ENCODE peak calls at places on chromosome 5, in four cellular contexts. One of them, this sample, is unnamed.
A peak's percentile ranks its signal among the peaks of the same experiment; 100 is the strongest.

GRCh38 chr5:16577677-16578076 is 39.1 kb downstream of the RETREG1 start:
- DNase-seq in uterus: no peak
- DNase-seq in heart left ventricle: no peak
- DNase-seq in adrenal gland: no peak
- DNase-seq in this sample: no peak

GRCh38 chr5:15844253-15844652 is 335.3 kb downstream of the MARCHF11 start:
- DNase-seq in adrenal gland: no peak
- DNase-seq in uterus: no peak
- DNase-seq in heart left ventricle: no peak
- DNase-seq in this sample: no peak

GRCh38 chr5:153896701-153897100 is 142.0 kb downstream of the FAM114A2 start:
- DNase-seq in heart left ventricle: no peak
- DNase-seq in adrenal gland: peak; percentile 21
- DNase-seq in uterus: no peak
- DNase-seq in this sample: no peak

GRCh38 chr5:145715412-145715811 is 119.7 kb downstream of the PRELID2 start:
- DNase-seq in heart left ventricle: no peak
- DNase-seq in uterus: no peak
- DNase-seq in adrenal gland: no peak
- DNase-seq in this sample: no peak

GRCh38 chr5:168093200-168093930 is 198.1 kb upstream of the WWC1 start:
- DNase-seq in adrenal gland: no peak
- DNase-seq in heart left ventricle: no peak
- DNase-seq in uterus: no peak
- DNase-seq in this sample: no peak

GRCh38 chr5:110757118-110757729 is 18.4 kb downstream of the SLC25A46 start:
- DNase-seq in heart left ventricle: no peak
- DNase-seq in uterus: no peak
- DNase-seq in adrenal gland: no peak
- DNase-seq in this sample: peak; percentile 4

GRCh38 chr5:73596705-73597328 is 29.2 kb upstream of the ARHGEF28 start:
- DNase-seq in uterus: no peak
- DNase-seq in heart left ventricle: no peak
- DNase-seq in adrenal gland: no peak
- DNase-seq in this sample: peak; percentile 35

GRCh38 chr5:94288937-94289336 is 329.5 kb downstream of the KIAA0825 start:
- DNase-seq in uterus: no peak
- DNase-seq in heart left ventricle: no peak
- DNase-seq in adrenal gland: no peak
- DNase-seq in this sample: no peak

GRCh38 chr5:125412051-125412560 is 665.7 kb upstream of the ZNF608 start:
- DNase-seq in heart left ventricle: no peak
- DNase-seq in uterus: no peak
- DNase-seq in adrenal gland: peak; percentile 14
- DNase-seq in this sample: no peak

GRCh38 chr5:72693001-72693442 is 123.4 kb upstream of the TNPO1 start:
- DNase-seq in adrenal gland: no peak
- DNase-seq in uterus: peak; percentile 49
- DNase-seq in heart left ventricle: no peak
- DNase-seq in this sample: no peak

GRCh38 chr5:172453206-172453985 is 929 bp downstream of the SH3PXD2B start:
- DNase-seq in heart left ventricle: no peak
- DNase-seq in uterus: peak; percentile 75
- DNase-seq in adrenal gland: peak; percentile 66
- DNase-seq in this sample: peak; percentile 55
- TF ChIP-seq CTCF in heart left ventricle: peak; percentile 18
- TF ChIP-seq CTCF in uterus: peak; percentile 28
- TF ChIP-seq CTCF in adrenal gland: peak; percentile 62
- TF ChIP-seq CTCF in this sample: peak; percentile 26

GRCh38 chr5:36724429-36725332 is 118.3 kb downstream of the SLC1A3 start:
- DNase-seq in adrenal gland: peak; percentile 49
- DNase-seq in heart left ventricle: peak; percentile 47
- DNase-seq in uterus: no peak
- DNase-seq in this sample: peak; percentile 20

GRCh38 chr5:36726317-36726716 is 119.9 kb downstream of the SLC1A3 start:
- DNase-seq in uterus: no peak
- DNase-seq in heart left ventricle: no peak
- DNase-seq in adrenal gland: no peak
- DNase-seq in this sample: no peak

GRCh38 chr5:36721664-36722063 is 115.3 kb downstream of the SLC1A3 start:
- DNase-seq in heart left ventricle: no peak
- DNase-seq in uterus: no peak
- DNase-seq in adrenal gland: no peak
- DNase-seq in this sample: no peak

GRCh38 chr5:36722913-36723312 is 116.5 kb downstream of the SLC1A3 start:
- DNase-seq in uterus: no peak
- DNase-seq in heart left ventricle: no peak
- DNase-seq in adrenal gland: no peak
- DNase-seq in this sample: no peak

GRCh38 chr5:36723921-36724320 is 117.5 kb downstream of the SLC1A3 start:
- DNase-seq in heart left ventricle: no peak
- DNase-seq in adrenal gland: no peak
- DNase-seq in uterus: no peak
- DNase-seq in this sample: no peak
- TF ChIP-seq POLR2A in heart left ventricle: no peak
- TF ChIP-seq POLR2A in adrenal gland: no peak
- TF ChIP-seq POLR2A in uterus: no peak
- TF ChIP-seq POLR2A in this sample: no peak

GRCh38 chr5:129904102-129904666 is at the start of gene CHSY3:
- DNase-seq in heart left ventricle: peak; percentile 83
- DNase-seq in uterus: peak; percentile 69
- DNase-seq in adrenal gland: peak; percentile 78
- DNase-seq in this sample: peak; percentile 86
- TF ChIP-seq CTCF in heart left ventricle: no peak
- TF ChIP-seq CTCF in uterus: no peak
- TF ChIP-seq CTCF in adrenal gland: no peak
- TF ChIP-seq CTCF in this sample: no peak

DNA sequence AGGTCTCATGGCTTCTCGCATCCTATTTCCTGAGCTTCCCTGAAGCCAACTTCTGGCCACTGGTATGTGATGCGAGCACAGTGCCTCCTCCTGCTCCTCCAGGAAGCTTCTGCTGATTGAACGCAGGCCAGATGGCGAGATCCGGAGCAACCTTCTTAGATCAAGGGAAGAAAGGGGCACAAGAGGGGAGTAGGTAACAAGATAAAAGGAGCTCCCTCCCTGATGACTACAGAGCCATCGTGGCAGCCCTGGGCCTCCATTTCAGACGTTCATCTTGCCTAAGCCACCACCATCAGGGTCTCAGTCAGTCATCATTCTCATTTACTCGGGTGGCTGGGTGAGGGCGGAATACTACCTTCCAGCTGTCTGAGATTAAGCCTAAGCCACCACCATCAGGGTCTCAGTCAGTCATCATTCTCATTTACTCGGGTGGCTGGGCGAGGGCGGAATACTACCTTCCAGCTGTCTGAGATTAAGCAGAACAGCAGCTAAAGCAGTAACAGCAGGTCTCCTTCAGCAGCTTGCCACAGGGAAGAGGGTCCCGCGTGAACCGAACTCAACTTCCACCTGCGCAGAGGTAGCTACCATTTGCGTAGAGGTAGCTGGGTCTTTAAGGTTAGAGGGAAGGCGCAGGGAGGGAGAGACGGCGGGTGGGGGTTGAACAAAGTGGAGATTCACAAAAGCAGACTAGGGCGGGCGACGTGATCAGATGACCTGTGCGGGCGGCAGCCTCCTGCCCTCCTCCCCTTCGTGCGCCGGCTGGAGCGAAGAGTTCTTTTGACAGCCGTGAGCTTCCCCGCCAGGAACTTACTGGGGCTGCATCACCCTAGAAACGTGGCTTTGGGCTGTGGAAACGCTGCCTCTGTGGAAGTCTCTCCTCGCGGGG is 27.9 kb upstream of the MGAT1 start:
- DNase-seq in heart left ventricle: peak; percentile 76
- DNase-seq in adrenal gland: peak; percentile 80
- DNase-seq in uterus: peak; percentile 63
- DNase-seq in this sample: peak; percentile 83
- TF ChIP-seq POLR2A in heart left ventricle: no peak
- TF ChIP-seq POLR2A in adrenal gland: peak; percentile 68
- TF ChIP-seq POLR2A in uterus: peak; percentile 9
- TF ChIP-seq POLR2A in this sample: peak; percentile 49

GRCh38 chr5:52987711-52988329 is 1.3 kb upstream of the ITGA2 start:
- DNase-seq in adrenal gland: no peak
- DNase-seq in heart left ventricle: no peak
- DNase-seq in uterus: no peak
- DNase-seq in this sample: peak; percentile 9

GRCh38 chr5:52988335-52989024 is 672 bp upstream of the ITGA2 start:
- DNase-seq in adrenal gland: no peak
- DNase-seq in heart left ventricle: no peak
- DNase-seq in uterus: no peak
- DNase-seq in this sample: no peak

GRCh38 chr5:52990531-52990925 is 1.4 kb downstream of the ITGA2 start:
- DNase-seq in adrenal gland: no peak
- DNase-seq in heart left ventricle: no peak
- DNase-seq in uterus: no peak
- DNase-seq in this sample: no peak

GRCh38 chr5:52989025-52989780 is at the start of gene ITGA2:
- DNase-seq in heart left ventricle: peak; percentile 44
- DNase-seq in adrenal gland: peak; percentile 72
- DNase-seq in uterus: peak; percentile 36
- DNase-seq in this sample: peak; percentile 46

GRCh38 chr5:52989781-52990530 is 804 bp downstream of the ITGA2 start:
- DNase-seq in uterus: peak; percentile 26
- DNase-seq in heart left ventricle: peak; percentile 49
- DNase-seq in adrenal gland: peak; percentile 43
- DNase-seq in this sample: peak; percentile 55
- TF ChIP-seq CTCF in uterus: peak; percentile 23
- TF ChIP-seq CTCF in heart left ventricle: no peak
- TF ChIP-seq CTCF in adrenal gland: peak; percentile 30
- TF ChIP-seq CTCF in this sample: peak; percentile 31

GRCh38 chr5:88860501-88860900 is 22.5 kb downstream of the MEF2C start:
- DNase-seq in heart left ventricle: no peak
- DNase-seq in uterus: no peak
- DNase-seq in adrenal gland: no peak
- DNase-seq in this sample: no peak
- TF ChIP-seq POLR2A in heart left ventricle: no peak
- TF ChIP-seq POLR2A in uterus: no peak
- TF ChIP-seq POLR2A in adrenal gland: no peak
- TF ChIP-seq POLR2A in this sample: no peak

GRCh38 chr5:151002250-151002649 is 18.1 kb upstream of the GPX3 start:
- DNase-seq in heart left ventricle: no peak
- DNase-seq in uterus: no peak
- DNase-seq in adrenal gland: peak; percentile 43
- DNase-seq in this sample: no peak
- TF ChIP-seq CTCF in heart left ventricle: peak; percentile 46
- TF ChIP-seq CTCF in uterus: peak; percentile 51
- TF ChIP-seq CTCF in adrenal gland: peak; percentile 81
- TF ChIP-seq CTCF in this sample: peak; percentile 25

GRCh38 chr5:150000261-150000989 is at the start of the genes HMGXB3 and TIGD6:
- DNase-seq in uterus: peak; percentile 90
- DNase-seq in heart left ventricle: peak; percentile 97
- DNase-seq in adrenal gland: peak; percentile 95
- DNase-seq in this sample: peak; percentile 95
- TF ChIP-seq POLR2A in uterus: peak; percentile 83
- TF ChIP-seq POLR2A in heart left ventricle: peak; percentile 2
- TF ChIP-seq POLR2A in adrenal gland: peak; percentile 95
- TF ChIP-seq POLR2A in this sample: peak; percentile 93

This sample was measured in body of pancreas.